ENCODE peak calls at places on chromosomes 3 and 15, in five cellular contexts. One of them, this sample, is unnamed.

GRCh38 chr3:66795365-66795764 is 202.7 kb upstream of the KBTBD8 start:
- DNase-seq in neuronal stem cell: no peak
- DNase-seq in mesenchymal stem cell: no peak
- DNase-seq in trophoblast cell: no peak
- DNase-seq in H9: no peak
- DNase-seq in this sample: no peak

GRCh38 chr3:108223928-108224327 is 1.7 kb upstream of the IFT57 start:
- DNase-seq in neuronal stem cell: no peak
- DNase-seq in mesenchymal stem cell: peak; percentile 62
- DNase-seq in trophoblast cell: no peak
- DNase-seq in H9: no peak
- DNase-seq in this sample: no peak

GRCh38 chr15:32909431-32909830 is 191.6 kb downstream of the GREM1 start:
- DNase-seq in neuronal stem cell: no peak
- DNase-seq in H9: no peak
- DNase-seq in trophoblast cell: no peak
- DNase-seq in mesenchymal stem cell: peak; percentile 44
- DNase-seq in this sample: no peak

GRCh38 chr15:42719051-42719450 is 17.9 kb downstream of the CDAN1 start:
- DNase-seq in neuronal stem cell: no peak
- DNase-seq in H9: no peak
- DNase-seq in mesenchymal stem cell: no peak
- DNase-seq in trophoblast cell: no peak
- DNase-seq in this sample: no peak

GRCh38 chr3:152405915-152406802 is 137.4 kb downstream of the MBNL1 start:
- DNase-seq in H9: no peak
- DNase-seq in trophoblast cell: no peak
- DNase-seq in neuronal stem cell: no peak
- DNase-seq in mesenchymal stem cell: peak; percentile 94
- DNase-seq in this sample: no peak

GRCh38 chr15:50137330-50137761 is 18.3 kb upstream of the ATP8B4 start:
- DNase-seq in H9: no peak
- DNase-seq in neuronal stem cell: no peak
- DNase-seq in mesenchymal stem cell: peak; percentile 99
- DNase-seq in trophoblast cell: peak; percentile 95
- DNase-seq in this sample: no peak

GRCh38 chr15:36877796-36878744 is 222.3 kb downstream of the MEIS2 start:
- DNase-seq in neuronal stem cell: peak; percentile 39
- DNase-seq in H9: no peak
- DNase-seq in mesenchymal stem cell: peak; percentile 4
- DNase-seq in trophoblast cell: no peak
- DNase-seq in this sample: no peak

GRCh38 chr3:152348436-152349177 is 79.9 kb downstream of the MBNL1 start:
- DNase-seq in mesenchymal stem cell: no peak
- DNase-seq in H9: no peak
- DNase-seq in neuronal stem cell: no peak
- DNase-seq in trophoblast cell: no peak
- DNase-seq in this sample: no peak

GRCh38 chr3:156353535-156353934 is 201.4 kb downstream of the SSR3 start:
- DNase-seq in H9: no peak
- DNase-seq in neuronal stem cell: no peak
- DNase-seq in mesenchymal stem cell: no peak
- DNase-seq in trophoblast cell: no peak
- DNase-seq in this sample: no peak

GRCh38 chr3:188453431-188454384 is 299.8 kb downstream of the LPP start:
- DNase-seq in trophoblast cell: no peak
- DNase-seq in neuronal stem cell: no peak
- DNase-seq in H9: no peak
- DNase-seq in mesenchymal stem cell: no peak
- DNase-seq in this sample: no peak

GRCh38 chr3:111081008-111081545 is 9.5 kb downstream of the NECTIN3 start:
- DNase-seq in neuronal stem cell: no peak
- DNase-seq in trophoblast cell: peak; percentile 42
- DNase-seq in mesenchymal stem cell: peak; percentile 53
- DNase-seq in H9: no peak
- DNase-seq in this sample: no peak

GRCh38 chr3:183491109-183491922 is 62.9 kb upstream of the MCF2L2 start:
- DNase-seq in H9: peak; percentile 22
- DNase-seq in neuronal stem cell: no peak
- DNase-seq in mesenchymal stem cell: no peak
- DNase-seq in trophoblast cell: no peak
- DNase-seq in this sample: no peak

GRCh38 chr3:129911261-129911861 is 17.9 kb upstream of the TMCC1 start:
- DNase-seq in mesenchymal stem cell: no peak
- DNase-seq in H9: no peak
- DNase-seq in neuronal stem cell: no peak
- DNase-seq in trophoblast cell: no peak
- DNase-seq in this sample: no peak

GRCh38 chr3:161042023-161042501 is 63.1 kb downstream of the B3GALNT1 start:
- DNase-seq in mesenchymal stem cell: peak; percentile 55
- DNase-seq in H9: no peak
- DNase-seq in neuronal stem cell: no peak
- DNase-seq in trophoblast cell: no peak
- DNase-seq in this sample: no peak

GRCh38 chr3:56055616-56056350 is 412.5 kb downstream of the ERC2 start:
- DNase-seq in trophoblast cell: no peak
- DNase-seq in mesenchymal stem cell: peak; percentile 43
- DNase-seq in H9: no peak
- DNase-seq in neuronal stem cell: no peak
- DNase-seq in this sample: no peak

GRCh38 chr3:99659965-99660364 is 21.6 kb downstream of the COL8A1 start:
- DNase-seq in H9: no peak
- DNase-seq in mesenchymal stem cell: peak; percentile 95
- DNase-seq in trophoblast cell: no peak
- DNase-seq in neuronal stem cell: no peak
- DNase-seq in this sample: no peak

GRCh38 chr3:99651561-99651960 is 13.2 kb downstream of the COL8A1 start:
- DNase-seq in neuronal stem cell: no peak
- DNase-seq in H9: no peak
- DNase-seq in mesenchymal stem cell: peak; percentile 92
- DNase-seq in trophoblast cell: peak; percentile 56
- DNase-seq in this sample: no peak

GRCh38 chr3:99659032-99659431 is 20.6 kb downstream of the COL8A1 start:
- DNase-seq in mesenchymal stem cell: peak; percentile 100
- DNase-seq in trophoblast cell: peak; percentile 28
- DNase-seq in H9: no peak
- DNase-seq in neuronal stem cell: no peak
- DNase-seq in this sample: no peak

GRCh38 chr3:99658274-99658673 is 19.9 kb downstream of the COL8A1 start:
- DNase-seq in H9: no peak
- DNase-seq in trophoblast cell: no peak
- DNase-seq in mesenchymal stem cell: no peak
- DNase-seq in neuronal stem cell: no peak
- DNase-seq in this sample: no peak

GRCh38 chr3:99656606-99657005 is 18.2 kb downstream of the COL8A1 start:
- DNase-seq in H9: no peak
- DNase-seq in trophoblast cell: no peak
- DNase-seq in mesenchymal stem cell: no peak
- DNase-seq in neuronal stem cell: no peak
- DNase-seq in this sample: no peak
- H2BK12ac ChIP-seq in H9: no peak overlapping the region
- H2BK12ac ChIP-seq in trophoblast cell: no peak overlapping the region
- H2BK12ac ChIP-seq in mesenchymal stem cell: no peak overlapping the region
- H2BK12ac ChIP-seq in neuronal stem cell: no peak overlapping the region
- H2BK12ac ChIP-seq in this sample: no peak overlapping the region

GRCh38 chr3:73203633-73204032 is 142.2 kb downstream of the EBLN2 start:
- DNase-seq in neuronal stem cell: no peak
- DNase-seq in trophoblast cell: no peak
- DNase-seq in mesenchymal stem cell: no peak
- DNase-seq in H9: no peak
- DNase-seq in this sample: no peak

GRCh38 chr3:73210759-73211158 is 149.3 kb downstream of the EBLN2 start:
- DNase-seq in trophoblast cell: no peak
- DNase-seq in mesenchymal stem cell: no peak
- DNase-seq in neuronal stem cell: no peak
- DNase-seq in H9: no peak
- DNase-seq in this sample: no peak

GRCh38 chr3:73206006-73206405 is 144.5 kb downstream of the EBLN2 start:
- DNase-seq in H9: no peak
- DNase-seq in neuronal stem cell: no peak
- DNase-seq in mesenchymal stem cell: no peak
- DNase-seq in trophoblast cell: no peak
- DNase-seq in this sample: no peak

GRCh38 chr3:73204841-73205240 is 143.4 kb downstream of the EBLN2 start:
- DNase-seq in H9: no peak
- DNase-seq in mesenchymal stem cell: no peak
- DNase-seq in trophoblast cell: no peak
- DNase-seq in neuronal stem cell: no peak
- DNase-seq in this sample: no peak

GRCh38 chr3:73207946-73208345 is 146.5 kb downstream of the EBLN2 start:
- DNase-seq in neuronal stem cell: no peak
- DNase-seq in trophoblast cell: no peak
- DNase-seq in H9: no peak
- DNase-seq in mesenchymal stem cell: no peak
- DNase-seq in this sample: no peak
- H2BK12ac ChIP-seq in neuronal stem cell: no peak overlapping the region
- H2BK12ac ChIP-seq in trophoblast cell: no peak overlapping the region
- H2BK12ac ChIP-seq in H9: no peak overlapping the region
- H2BK12ac ChIP-seq in mesenchymal stem cell: no peak overlapping the region
- H2BK12ac ChIP-seq in this sample: no peak overlapping the region

DNA sequence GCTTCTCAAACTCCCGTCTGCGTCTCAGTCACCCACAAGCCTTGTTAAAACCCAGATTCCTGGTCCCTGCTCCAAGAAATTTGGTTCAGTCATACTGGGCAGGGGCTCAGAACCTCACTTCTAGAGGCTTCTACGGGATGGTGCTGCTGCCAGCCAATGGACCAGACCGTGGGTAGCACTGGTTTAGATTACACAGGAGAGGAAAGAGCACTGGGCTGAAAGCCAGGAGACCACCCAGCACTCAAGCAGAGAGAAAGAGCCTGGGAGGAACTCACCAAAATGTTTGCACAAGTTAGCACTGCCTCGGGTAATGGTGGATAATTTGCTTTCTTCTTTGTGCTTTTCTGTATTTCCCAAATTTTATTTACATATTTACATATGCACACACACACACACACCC is 46.9 kb upstream of the MUC13 start:
- DNase-seq in H9: no peak
- DNase-seq in mesenchymal stem cell: no peak
- DNase-seq in trophoblast cell: no peak
- DNase-seq in neuronal stem cell: no peak
- DNase-seq in this sample: no peak
- H2BK12ac ChIP-seq in H9: no peak overlapping the region
- H2BK12ac ChIP-seq in mesenchymal stem cell: peak overlapping the region; percentile 6
- H2BK12ac ChIP-seq in trophoblast cell: no peak overlapping the region
- H2BK12ac ChIP-seq in neuronal stem cell: no peak overlapping the region
- H2BK12ac ChIP-seq in this sample: no peak overlapping the region

DNA sequence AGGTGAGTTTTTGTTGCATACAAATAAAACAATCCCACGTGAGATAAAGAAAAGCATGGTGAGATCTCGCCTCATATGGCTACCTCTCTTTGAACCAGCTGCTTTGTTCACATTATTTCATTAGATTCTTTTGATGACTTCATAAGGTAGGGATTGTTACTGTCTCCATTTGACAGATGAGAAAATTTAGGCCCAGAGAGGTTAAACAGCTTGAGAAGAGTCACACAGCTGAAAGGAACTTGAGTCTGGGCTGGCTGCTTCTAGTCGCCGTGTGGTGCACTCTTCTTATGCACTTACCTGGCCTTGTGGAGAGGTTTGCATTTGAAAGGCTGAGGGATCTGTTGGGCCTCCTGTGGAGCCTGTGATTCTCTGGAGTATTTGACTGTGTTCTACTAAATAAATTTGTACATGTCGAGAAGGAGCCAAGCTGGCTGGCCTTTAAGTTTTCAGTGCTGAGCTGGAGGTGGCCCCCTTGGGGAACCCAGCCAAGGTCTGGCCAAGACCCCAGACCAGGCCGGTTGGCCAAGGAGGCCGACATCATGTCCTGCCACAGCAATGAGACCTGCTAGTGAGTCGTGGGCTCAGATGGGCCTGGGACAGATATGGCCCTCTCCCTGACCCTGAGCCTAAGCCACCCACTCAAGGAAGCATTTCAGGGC is 125.1 kb downstream of the SMAD6 start:
- DNase-seq in mesenchymal stem cell: no peak
- DNase-seq in H9: peak; percentile 67
- DNase-seq in trophoblast cell: no peak
- DNase-seq in neuronal stem cell: no peak
- DNase-seq in this sample: no peak
- H2BK12ac ChIP-seq in mesenchymal stem cell: no peak overlapping the region
- H2BK12ac ChIP-seq in H9: peak overlapping the region; percentile 15
- H2BK12ac ChIP-seq in trophoblast cell: no peak overlapping the region
- H2BK12ac ChIP-seq in neuronal stem cell: peak overlapping the region; percentile 10
- H2BK12ac ChIP-seq in this sample: peak overlapping the region; percentile 97

GRCh38 chr3:112900088-112900487 is 53.4 kb upstream of the CD200R1L start:
- DNase-seq in H9: no peak
- DNase-seq in neuronal stem cell: no peak
- DNase-seq in trophoblast cell: no peak
- DNase-seq in mesenchymal stem cell: peak; percentile 12
- DNase-seq in this sample: no peak
- H2BK12ac ChIP-seq in H9: no peak overlapping the region
- H2BK12ac ChIP-seq in neuronal stem cell: no peak overlapping the region
- H2BK12ac ChIP-seq in trophoblast cell: no peak overlapping the region
- H2BK12ac ChIP-seq in mesenchymal stem cell: no peak overlapping the region
- H2BK12ac ChIP-seq in this sample: no peak overlapping the region

This sample was measured in H1.